ENCODE peak calls at places on chromosomes 6 and 20, in seven cellular contexts. One of them, this sample, is unnamed.

GRCh38 chr20:47117789-47118188 is 223.1 kb downstream of the EYA2 start:
- DNase-seq in pancreas: no peak
- DNase-seq in testis: no peak
- DNase-seq in GM10248: no peak
- DNase-seq in T-cell: no peak
- DNase-seq in bronchial epithelial cell: no peak
- DNase-seq in Caki2: no peak
- DNase-seq in this sample: no peak

GRCh38 chr20:36153754-36154695 is 515 bp upstream of the EPB41L1 start:
- DNase-seq in T-cell: peak
- DNase-seq in pancreas: peak
- DNase-seq in testis: peak
- DNase-seq in Caki2: peak
- DNase-seq in bronchial epithelial cell: peak
- DNase-seq in GM10248: peak
- DNase-seq in this sample: peak

GRCh38 chr20:56445130-56445529 is 23.3 kb upstream of the RTF2 start:
- DNase-seq in pancreas: no peak
- DNase-seq in T-cell: no peak
- DNase-seq in bronchial epithelial cell: no peak
- DNase-seq in Caki2: no peak
- DNase-seq in testis: no peak
- DNase-seq in GM10248: no peak
- DNase-seq in this sample: no peak

GRCh38 chr20:53934421-53935352 is 135.7 kb downstream of the BCAS1 start:
- DNase-seq in T-cell: no peak
- DNase-seq in pancreas: no peak
- DNase-seq in bronchial epithelial cell: peak
- DNase-seq in Caki2: no peak
- DNase-seq in GM10248: peak
- DNase-seq in testis: no peak
- DNase-seq in this sample: peak

GRCh38 chr6:169073311-169073710 is 180.3 kb downstream of the THBS2 start:
- DNase-seq in GM10248: no peak
- DNase-seq in T-cell: no peak
- DNase-seq in pancreas: no peak
- DNase-seq in bronchial epithelial cell: no peak
- DNase-seq in Caki2: peak
- DNase-seq in testis: no peak
- DNase-seq in this sample: no peak

GRCh38 chr20:8527998-8528397 is 395.9 kb downstream of the PLCB1 start:
- DNase-seq in bronchial epithelial cell: peak
- DNase-seq in testis: no peak
- DNase-seq in T-cell: no peak
- DNase-seq in GM10248: no peak
- DNase-seq in Caki2: peak
- DNase-seq in pancreas: no peak
- DNase-seq in this sample: no peak

GRCh38 chr20:5919634-5920544 is 30.4 kb downstream of the TRMT6 start:
- DNase-seq in testis: no peak
- DNase-seq in GM10248: no peak
- DNase-seq in bronchial epithelial cell: peak
- DNase-seq in Caki2: no peak
- DNase-seq in pancreas: no peak
- DNase-seq in T-cell: no peak
- DNase-seq in this sample: peak

GRCh38 chr6:91435630-91436029 is 848.8 kb upstream of the MAP3K7 start:
- DNase-seq in T-cell: no peak
- DNase-seq in pancreas: no peak
- DNase-seq in bronchial epithelial cell: no peak
- DNase-seq in GM10248: no peak
- DNase-seq in Caki2: no peak
- DNase-seq in testis: no peak
- DNase-seq in this sample: no peak

GRCh38 chr20:50321797-50322480 is 131.3 kb downstream of the CEBPB start:
- DNase-seq in testis: peak
- DNase-seq in T-cell: no peak
- DNase-seq in pancreas: no peak
- DNase-seq in bronchial epithelial cell: peak
- DNase-seq in Caki2: no peak
- DNase-seq in GM10248: no peak
- DNase-seq in this sample: no peak

GRCh38 chr6:167443098-167443680 is 118.3 kb downstream of the TTLL2 start:
- DNase-seq in testis: no peak
- DNase-seq in GM10248: no peak
- DNase-seq in pancreas: no peak
- DNase-seq in T-cell: no peak
- DNase-seq in Caki2: no peak
- DNase-seq in bronchial epithelial cell: no peak
- DNase-seq in this sample: no peak

GRCh38 chr20:25338112-25339023 is 52.3 kb downstream of the ABHD12 start:
- DNase-seq in testis: no peak
- DNase-seq in GM10248: no peak
- DNase-seq in Caki2: no peak
- DNase-seq in T-cell: no peak
- DNase-seq in bronchial epithelial cell: no peak
- DNase-seq in pancreas: peak
- DNase-seq in this sample: no peak

GRCh38 chr6:114304304-114304887 is 38.4 kb downstream of the HS3ST5 start:
- DNase-seq in testis: no peak
- DNase-seq in GM10248: no peak
- DNase-seq in pancreas: no peak
- DNase-seq in bronchial epithelial cell: peak
- DNase-seq in T-cell: no peak
- DNase-seq in Caki2: no peak
- DNase-seq in this sample: no peak

GRCh38 chr20:31608256-31608980 is 3.3 kb downstream of the ID1 start:
- DNase-seq in testis: peak
- DNase-seq in Caki2: peak
- DNase-seq in bronchial epithelial cell: peak
- DNase-seq in pancreas: peak
- DNase-seq in T-cell: no peak
- DNase-seq in GM10248: no peak
- DNase-seq in this sample: no peak

GRCh38 chr6:127635091-127635490 is 58.1 kb downstream of the C6orf58 start:
- DNase-seq in T-cell: no peak
- DNase-seq in GM10248: no peak
- DNase-seq in pancreas: no peak
- DNase-seq in testis: no peak
- DNase-seq in bronchial epithelial cell: no peak
- DNase-seq in Caki2: no peak
- DNase-seq in this sample: no peak

GRCh38 chr20:22453244-22454080 is 130.9 kb downstream of the FOXA2 start:
- DNase-seq in T-cell: no peak
- DNase-seq in GM10248: no peak
- DNase-seq in Caki2: peak
- DNase-seq in bronchial epithelial cell: peak
- DNase-seq in pancreas: no peak
- DNase-seq in testis: no peak
- DNase-seq in this sample: no peak

GRCh38 chr20:56163806-56164205 is 84.7 kb upstream of the MC3R start:
- DNase-seq in Caki2: peak
- DNase-seq in T-cell: no peak
- DNase-seq in testis: peak
- DNase-seq in GM10248: no peak
- DNase-seq in pancreas: no peak
- DNase-seq in bronchial epithelial cell: no peak
- DNase-seq in this sample: no peak

GRCh38 chr20:20373046-20373706 is 5.3 kb downstream of the INSM1 start:
- DNase-seq in pancreas: no peak
- DNase-seq in GM10248: no peak
- DNase-seq in testis: no peak
- DNase-seq in bronchial epithelial cell: peak
- DNase-seq in T-cell: no peak
- DNase-seq in Caki2: no peak
- DNase-seq in this sample: no peak

GRCh38 chr6:119495230-119495683 is 145.7 kb upstream of the MAN1A1 start:
- DNase-seq in testis: no peak
- DNase-seq in T-cell: no peak
- DNase-seq in GM10248: no peak
- DNase-seq in bronchial epithelial cell: no peak
- DNase-seq in pancreas: peak
- DNase-seq in Caki2: no peak
- DNase-seq in this sample: no peak

GRCh38 chr6:12957321-12958051 is 240.9 kb downstream of the PHACTR1 start:
- DNase-seq in T-cell: peak
- DNase-seq in testis: peak
- DNase-seq in GM10248: peak
- DNase-seq in pancreas: peak
- DNase-seq in bronchial epithelial cell: peak
- DNase-seq in Caki2: no peak
- DNase-seq in this sample: no peak

GRCh38 chr20:10051185-10051584 is 16.4 kb downstream of the ANKEF1 start:
- DNase-seq in pancreas: no peak
- DNase-seq in bronchial epithelial cell: no peak
- DNase-seq in GM10248: no peak
- DNase-seq in T-cell: no peak
- DNase-seq in testis: no peak
- DNase-seq in Caki2: no peak
- DNase-seq in this sample: no peak

GRCh38 chr6:38117281-38117680 is 297.8 kb downstream of the ZFAND3 start:
- DNase-seq in pancreas: no peak
- DNase-seq in bronchial epithelial cell: peak
- DNase-seq in testis: no peak
- DNase-seq in Caki2: no peak
- DNase-seq in GM10248: no peak
- DNase-seq in T-cell: no peak
- DNase-seq in this sample: no peak

GRCh38 chr20:37702643-37703337 is 9.0 kb downstream of the CTNNBL1 start:
- DNase-seq in pancreas: no peak
- DNase-seq in testis: no peak
- DNase-seq in Caki2: no peak
- DNase-seq in bronchial epithelial cell: no peak
- DNase-seq in T-cell: no peak
- DNase-seq in GM10248: no peak
- DNase-seq in this sample: no peak

GRCh38 chr20:59400666-59401065 is 100.3 kb downstream of the EDN3 start:
- DNase-seq in testis: no peak
- DNase-seq in T-cell: peak
- DNase-seq in pancreas: no peak
- DNase-seq in Caki2: no peak
- DNase-seq in GM10248: no peak
- DNase-seq in bronchial epithelial cell: no peak
- DNase-seq in this sample: no peak

GRCh38 chr6:82248233-82248735 is 740 bp upstream of the IBTK start:
- DNase-seq in pancreas: peak
- DNase-seq in testis: no peak
- DNase-seq in GM10248: peak
- DNase-seq in Caki2: peak
- DNase-seq in bronchial epithelial cell: peak
- DNase-seq in T-cell: no peak
- DNase-seq in this sample: peak